ENCODE peak calls at places on chromosome 6, in ten cellular contexts. F is tibial nerve; V is OCI-LY7; O is heart left ventricle; K is effector memory CD4-positive, alpha-beta T cell; I is A673; P is IMR-90; E is cardiac muscle cell; Y is left lung; U is PC-3. Q is an unnamed sample. For H3K4me1, the result is how much of the 10 kb centered on the place peaks cover.

GRCh38 chr6:53041356-53041755 is 23.8 kb upstream of the FBXO9 start:
- DNase-seq in O (no peak), F (no peak), P (peak), Y (no peak), V (no peak), U (peak), K (no peak), E (peak), I (no peak), Q (no peak)

GRCh38 chr6:132063204-132063603 is 112.0 kb upstream of the CCN2 start:
- DNase-seq in K (no peak), O (no peak), I (no peak), E (peak), F (no peak), V (no peak), Y (no peak), P (peak), U (no peak), Q (no peak)

GRCh38 chr6:12490376-12490903 is 200.3 kb downstream of the EDN1 start:
- DNase-seq in U (no peak), Y (no peak), E (peak), O (no peak), K (no peak), I (no peak), V (no peak), P (no peak), F (no peak), Q (no peak)

GRCh38 chr6:73523434-73524123 is 2.7 kb upstream of the EEF1A1 start:
- DNase-seq in P (peak), Y (peak), U (peak), O (peak), K (peak), F (peak), E (peak), V (peak), I (peak), Q (no peak)

GRCh38 chr6:16319813-16320532 is 81.6 kb downstream of the GMPR start:
- DNase-seq in E (peak), U (peak), I (peak), O (peak), F (no peak), V (no peak), K (peak), P (peak), Y (peak), Q (peak)

GRCh38 chr6:25024821-25025220 is 89.1 kb upstream of the RIPOR2 start:
- DNase-seq in P (no peak), F (no peak), O (no peak), E (no peak), U (no peak), K (no peak), I (no peak), V (no peak), Y (no peak), Q (peak)

GRCh38 chr6:125850361-125850760 is 59.6 kb downstream of the NCOA7 start:
- DNase-seq in I (no peak), P (no peak), Y (no peak), F (no peak), K (no peak), O (no peak), V (no peak), U (no peak), E (no peak), Q (no peak)

GRCh38 chr6:168686831-168687730 is 246.1 kb downstream of the SMOC2 start:
- DNase-seq in I (no peak), P (no peak), V (no peak), U (no peak), F (no peak), Y (no peak), E (no peak), O (no peak), K (no peak), Q (no peak)

GRCh38 chr6:84581494-84582259 is 182.7 kb downstream of the TBX18 start:
- DNase-seq in O (no peak), I (peak), V (no peak), P (peak), Y (no peak), U (no peak), F (no peak), K (no peak), E (peak), Q (peak)

GRCh38 chr6:129276986-129277385 is 394.0 kb downstream of the LAMA2 start:
- DNase-seq in F (no peak), E (peak), I (no peak), O (no peak), Y (no peak), V (no peak), K (no peak), P (no peak), U (no peak), Q (no peak)

GRCh38 chr6:15893556-15894253 is 230.9 kb upstream of the DTNBP1 start:
- DNase-seq in E (peak), O (no peak), P (peak), U (peak), Y (no peak), I (peak), V (peak), K (no peak), F (no peak), Q (peak)

GRCh38 chr6:20402181-20403079 is 751 bp downstream of the E2F3 start:
- DNase-seq in F (no peak), P (no peak), K (peak), Y (peak), U (peak), O (peak), I (peak), V (peak), E (peak), Q (peak)

GRCh38 chr6:3140201-3140600 is 17.1 kb downstream of the TUBB2A start:
- DNase-seq in U (no peak), F (no peak), O (no peak), K (no peak), V (no peak), I (no peak), P (no peak), E (no peak), Y (no peak), Q (no peak)

GRCh38 chr6:28383235-28384142 is 16.1 kb downstream of the ZSCAN12 start:
- DNase-seq in V (no peak), O (peak), P (peak), U (peak), I (peak), F (peak), K (no peak), E (peak), Y (peak), Q (peak)

GRCh38 chr6:29559524-29560287 is at the start of gene UBD:
- DNase-seq in F (no peak), V (no peak), U (no peak), E (no peak), Y (no peak), O (no peak), K (no peak), P (no peak), I (no peak), Q (no peak)

GRCh38 chr6:4941782-4942672 is 61.8 kb downstream of the RPP40 start:
- DNase-seq in E (peak), P (peak), K (no peak), O (no peak), U (peak), I (peak), F (no peak), Y (peak), V (no peak), Q (peak)

GRCh38 chr6:25950297-25950696 is 12.3 kb upstream of the TRIM38 start:
- DNase-seq in F (no peak), O (no peak), Y (no peak), K (no peak), P (no peak), E (no peak), V (no peak), U (no peak), I (no peak), Q (no peak)

GRCh38 chr6:134351615-134352474 is 33.9 kb upstream of the SGK1 start:
- DNase-seq in U (no peak), E (no peak), P (peak), F (no peak), K (no peak), V (no peak), Y (no peak), O (no peak), I (no peak), Q (no peak)

GRCh38 chr6:94362061-94362864 is 942.9 kb upstream of the EPHA7 start:
- DNase-seq in Y (no peak), O (no peak), U (no peak), F (no peak), P (no peak), I (no peak), V (no peak), E (no peak), K (no peak), Q (no peak)

GRCh38 chr6:98124176-98124575 is 710.2 kb upstream of the POU3F2 start:
- DNase-seq in P (no peak), U (peak), K (no peak), V (no peak), I (no peak), E (no peak), Y (no peak), F (no peak), O (no peak), Q (peak)

GRCh38 chr6:17013701-17014100 is 88.1 kb upstream of the STMND1 start:
- DNase-seq in E (peak), F (no peak), K (no peak), V (no peak), P (peak), Y (no peak), I (no peak), U (peak), O (no peak), Q (peak)

GRCh38 chr6:139152892-139153271 is 18.0 kb downstream of the HECA start:
- DNase-seq in Y (no peak), P (peak), F (no peak), I (no peak), U (no peak), V (no peak), K (no peak), E (no peak), O (no peak), Q (no peak)

GRCh38 chr6:157263881-157264397 is 59.4 kb downstream of the TMEM242 start:
- DNase-seq in V (no peak), E (no peak), I (no peak), K (no peak), U (no peak), Y (no peak), P (no peak), O (no peak), F (no peak), Q (no peak)

GRCh38 chr6:130018830-130019795 is 732 bp downstream of the L3MBTL3 start:
- DNase-seq in E (peak), K (peak), F (no peak), P (peak), U (peak), Y (peak), I (peak), O (peak), V (peak), Q (peak)

GRCh38 chr6:10595731-10596664 is 74.8 kb downstream of the GCNT2 start:
- DNase-seq in Y (no peak), K (no peak), V (no peak), E (no peak), O (no peak), U (peak), F (no peak), P (peak), I (no peak), Q (peak)

GRCh38 chr6:132964101-132964867 is 149.9 kb downstream of the RPS12 start:
- DNase-seq in U (peak), E (peak), Y (no peak), O (no peak), I (peak), P (peak), V (no peak), F (no peak), K (no peak), Q (no peak)

GRCh38 chr6:109718991-109719390 is 27.9 kb downstream of the FIG4 start:
- DNase-seq in I (no peak), K (no peak), U (no peak), E (peak), O (no peak), P (peak), F (no peak), V (no peak), Y (no peak), Q (no peak)

GRCh38 chr6:130697661-130698535 is 129.3 kb upstream of the SMLR1 start:
- DNase-seq in Y (no peak), F (no peak), V (peak), P (peak), O (peak), K (peak), U (peak), I (peak), E (peak), Q (peak)

GRCh38 chr6:39017481-39017880 is 31.1 kb upstream of the GLP1R start:
- DNase-seq in E (no peak), K (no peak), I (no peak), P (no peak), O (no peak), U (no peak), Y (no peak), F (no peak), V (no peak), Q (no peak)

GRCh38 chr6:52407467-52407866 is 12.7 kb upstream of the EFHC1 start:
- DNase-seq in U (peak), I (peak), K (no peak), V (peak), F (no peak), E (peak), Y (no peak), O (no peak), P (peak), Q (no peak)

GRCh38 chr6:76840025-76840745 is 623.1 kb downstream of the HTR1B start:
- DNase-seq in O (no peak), K (no peak), E (no peak), Y (no peak), F (no peak), V (no peak), I (no peak), P (no peak), U (no peak), Q (no peak)

GRCh38 chr6:87172292-87172691 is 16.9 kb downstream of the ZNF292 start:
- DNase-seq in V (no peak), K (no peak), U (no peak), P (no peak), I (no peak), E (no peak), O (no peak), Y (no peak), F (no peak), Q (no peak)
- H3K4me1 ChIP-seq in V (under half), K (under half), U (under half), P (under half), I (under half), E (under half), O (under half), Y (under half), F (under half), Q (under half)

GRCh38 chr6:43771858-43772570 is 2.0 kb downstream of the VEGFA start:
- DNase-seq in F (peak), U (peak), K (no peak), O (peak), V (peak), E (peak), P (no peak), Y (peak), I (peak), Q (no peak)

GRCh38 chr6:43771210-43771857 is 1.3 kb downstream of the VEGFA start:
- DNase-seq in I (peak), P (peak), Y (peak), K (peak), V (peak), U (peak), O (peak), E (peak), F (peak), Q (no peak)

GRCh38 chr6:43773050-43773956 is 3.3 kb downstream of the VEGFA start:
- DNase-seq in F (no peak), V (peak), Y (peak), I (peak), P (peak), K (no peak), E (peak), O (peak), U (peak), Q (no peak)

GRCh38 chr6:43773981-43774775 is 4.2 kb downstream of the VEGFA start:
- DNase-seq in F (no peak), P (no peak), I (no peak), O (no peak), Y (no peak), U (no peak), K (no peak), V (no peak), E (no peak), Q (no peak)

DNA sequence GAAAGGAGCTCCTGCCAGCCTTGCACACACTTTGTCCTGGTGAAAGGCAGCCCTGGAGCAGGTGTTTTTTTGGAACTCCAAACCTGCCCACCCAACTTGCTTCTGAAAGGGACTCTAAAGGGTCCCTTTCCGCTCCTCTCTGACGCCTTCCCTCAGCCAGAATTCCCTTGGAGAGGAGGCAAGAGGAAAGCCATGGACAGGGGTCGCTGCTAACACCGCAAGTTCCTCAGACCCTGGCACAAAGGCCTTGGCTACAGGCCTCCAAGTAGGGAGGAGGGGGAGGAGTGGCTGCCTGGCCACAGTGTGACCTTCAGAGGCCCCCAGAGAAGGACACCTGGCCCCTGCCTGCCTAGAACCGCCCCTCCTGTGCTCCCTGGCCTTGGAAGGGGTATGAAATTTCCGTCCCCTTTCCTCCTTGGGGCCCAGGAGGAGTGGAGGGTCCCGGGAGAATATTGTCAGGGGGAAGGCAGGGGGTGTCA is 2.6 kb downstream of the VEGFA start:
- DNase-seq in K (no peak), I (peak), Y (no peak), U (no peak), F (no peak), V (peak), P (no peak), E (no peak), O (peak), Q (no peak)
- H3K4me1 ChIP-seq in K (under half), I (under half), Y (under half), U (under half), F (under half), V (under half), P (under half), E (under half), O (half or more), Q (under half)

GRCh38 chr6:18213439-18213838 is 50.9 kb downstream of the DEK start:
- DNase-seq in I (no peak), V (no peak), Y (no peak), K (no peak), F (no peak), U (no peak), O (no peak), E (no peak), P (no peak), Q (no peak)

GRCh38 chr6:18214003-18214402 is 50.3 kb downstream of the DEK start:
- DNase-seq in P (no peak), Y (no peak), V (no peak), O (no peak), E (no peak), I (no peak), F (no peak), U (no peak), K (no peak), Q (no peak)

GRCh38 chr6:18210707-18211106 is 53.6 kb downstream of the DEK start:
- DNase-seq in E (no peak), V (no peak), I (no peak), Y (no peak), K (no peak), O (no peak), F (no peak), U (no peak), P (no peak), Q (no peak)

GRCh38 chr6:18211338-18211737 is 53.0 kb downstream of the DEK start:
- DNase-seq in F (no peak), Y (no peak), U (no peak), E (no peak), P (no peak), V (peak), I (no peak), K (no peak), O (no peak), Q (no peak)

DNA sequence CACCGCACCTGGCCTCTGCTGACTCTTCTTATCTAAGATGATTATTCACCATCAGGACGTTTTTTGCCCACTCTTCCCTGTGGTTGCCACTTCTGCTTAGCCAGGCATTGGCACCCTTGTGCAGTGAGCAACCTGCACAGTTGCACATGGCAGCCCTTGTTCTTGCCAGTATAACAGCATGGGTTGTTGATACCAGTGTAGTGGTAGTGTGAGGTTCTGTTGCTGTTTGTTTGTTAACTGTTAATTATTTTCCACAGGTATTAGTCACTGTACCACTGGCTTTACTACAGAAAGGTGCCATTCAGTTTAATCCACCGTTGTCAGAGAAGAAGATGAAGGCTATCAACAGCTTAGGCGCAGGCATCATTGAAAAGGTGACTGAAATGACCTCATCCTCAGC is 52.1 kb downstream of the DEK start:
- DNase-seq in O (no peak), Y (no peak), P (no peak), I (no peak), F (no peak), U (no peak), K (no peak), V (no peak), E (no peak), Q (no peak)
- H3K4me1 ChIP-seq in O (under half), Y (under half), P (under half), I (under half), F (under half), U (under half), K (under half), V (under half), E (under half), Q (under half)

GRCh38 chr6:56851104-56851503 is 103.8 kb upstream of the BEND6 start:
- DNase-seq in P (peak), I (no peak), E (peak), V (no peak), O (no peak), F (no peak), K (no peak), Y (no peak), U (no peak), Q (no peak)

GRCh38 chr6:56852611-56853010 is 102.3 kb upstream of the BEND6 start:
- DNase-seq in Y (no peak), F (no peak), P (no peak), I (no peak), V (no peak), K (no peak), O (no peak), E (no peak), U (peak), Q (no peak)

GRCh38 chr6:56852249-56852606 is 102.7 kb upstream of the BEND6 start:
- DNase-seq in P (no peak), K (no peak), I (no peak), U (peak), F (no peak), E (no peak), V (no peak), O (no peak), Y (no peak), Q (no peak)

GRCh38 chr6:56850618-56851017 is 104.3 kb upstream of the BEND6 start:
- DNase-seq in K (no peak), F (no peak), P (no peak), U (no peak), V (no peak), I (no peak), O (no peak), Y (no peak), E (no peak), Q (no peak)

GRCh38 chr6:56851541-56852248 is 103.2 kb upstream of the BEND6 start:
- DNase-seq in Y (no peak), E (peak), K (no peak), P (peak), F (no peak), I (peak), O (peak), U (peak), V (peak), Q (no peak)
- H3K4me1 ChIP-seq in Y (under half), E (under half), K (under half), P (under half), F (under half), I (under half), O (under half), U (under half), V (under half), Q (under half)

DNA sequence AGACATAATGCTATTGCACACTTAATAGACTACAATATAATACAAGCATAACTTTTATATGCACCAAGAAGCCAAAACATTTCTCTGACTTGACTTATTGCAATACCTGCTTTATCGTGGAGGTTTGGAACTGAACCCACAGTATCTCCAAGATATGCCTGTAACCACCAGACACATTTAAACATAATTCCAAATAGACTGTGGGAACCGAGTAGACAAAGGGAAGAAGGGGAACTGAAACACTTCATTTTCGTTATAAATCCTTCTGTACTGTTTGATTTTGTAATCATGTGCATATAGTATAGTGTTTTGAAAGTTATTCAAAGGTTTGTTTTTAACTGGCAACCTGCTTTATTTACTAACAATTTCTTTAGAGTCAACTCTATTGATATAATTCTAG is 154.9 kb upstream of the BEND6 start:
- DNase-seq in I (no peak), O (no peak), U (no peak), Y (no peak), K (no peak), P (no peak), V (no peak), E (no peak), F (no peak), Q (no peak)
- H3K4me1 ChIP-seq in I (half or more), O (under half), U (half or more), Y (under half), K (under half), P (under half), V (under half), E (under half), F (under half), Q (under half)

GRCh38 chr6:37551002-37551401 is 51.3 kb upstream of the CCDC167 start:
- DNase-seq in O (no peak), F (no peak), E (no peak), K (no peak), U (no peak), P (no peak), I (no peak), Y (no peak), V (no peak), Q (no peak)
- H3K4me1 ChIP-seq in O (under half), F (under half), E (under half), K (under half), U (half or more), P (under half), I (under half), Y (under half), V (half or more), Q (under half)

GRCh38 chr6:137870286-137870685 is 3.2 kb downstream of the TNFAIP3 start:
- DNase-seq in U (no peak), K (no peak), O (no peak), V (no peak), F (no peak), Y (no peak), P (no peak), E (no peak), I (no peak), Q (no peak)
- H3K4me1 ChIP-seq in U (under half), K (under half), O (half or more), V (half or more), F (half or more), Y (under half), P (under half), E (under half), I (under half), Q (under half)

GRCh38 chr6:152978058-152978457 is 4.8 kb downstream of the FBXO5 start:
- DNase-seq in V (no peak), I (no peak), E (peak), F (no peak), P (peak), O (no peak), K (no peak), U (no peak), Y (no peak), Q (no peak)
- H3K4me1 ChIP-seq in V (half or more), I (under half), E (under half), F (under half), P (under half), O (half or more), K (under half), U (under half), Y (under half), Q (under half)

Q was measured in foreskin keratinocyte.